ENCODE peak calls at places on chromosomes 3 and 15, in eight cellular contexts. One of them, this sample, is unnamed.

GRCh38 chr15:48891229-48891765 is 13.4 kb downstream of the EID1 start:
- DNase-seq in EL: no peak
- DNase-seq in GM12892: no peak
- DNase-seq in BE2C: no peak
- DNase-seq in NCI-H1417: no peak
- DNase-seq in HFF-Myc: no peak
- DNase-seq in stomach: no peak
- DNase-seq in BJ: no peak
- DNase-seq in this sample: no peak

GRCh38 chr3:18189651-18190050 is 235.5 kb downstream of the SATB1 start:
- DNase-seq in EL: peak; percentile 46
- DNase-seq in GM12892: no peak
- DNase-seq in BE2C: no peak
- DNase-seq in NCI-H1417: peak; percentile 12
- DNase-seq in HFF-Myc: peak; percentile 14
- DNase-seq in stomach: no peak
- DNase-seq in BJ: peak; percentile 62
- DNase-seq in this sample: no peak

GRCh38 chr3:133970916-133971315 is 58.8 kb downstream of the SLCO2A1 start:
- DNase-seq in EL: no peak
- DNase-seq in GM12892: no peak
- DNase-seq in BE2C: peak; percentile 54
- DNase-seq in NCI-H1417: no peak
- DNase-seq in HFF-Myc: no peak
- DNase-seq in stomach: no peak
- DNase-seq in BJ: no peak
- DNase-seq in this sample: no peak

GRCh38 chr3:119695480-119695879 is 7.3 kb upstream of the CFAP91 start:
- DNase-seq in EL: peak; percentile 25
- DNase-seq in GM12892: no peak
- DNase-seq in BE2C: no peak
- DNase-seq in NCI-H1417: no peak
- DNase-seq in HFF-Myc: no peak
- DNase-seq in stomach: no peak
- DNase-seq in BJ: no peak
- DNase-seq in this sample: peak; percentile 13

GRCh38 chr15:46080018-46080417 is 445.2 kb downstream of the SQOR start:
- DNase-seq in EL: no peak
- DNase-seq in GM12892: no peak
- DNase-seq in BE2C: peak; percentile 90
- DNase-seq in NCI-H1417: no peak
- DNase-seq in HFF-Myc: no peak
- DNase-seq in stomach: no peak
- DNase-seq in BJ: peak; percentile 9
- DNase-seq in this sample: no peak

GRCh38 chr15:40161693-40162401 is 978 bp downstream of the BUB1B start:
- DNase-seq in EL: no peak
- DNase-seq in GM12892: no peak
- DNase-seq in BE2C: no peak
- DNase-seq in NCI-H1417: no peak
- DNase-seq in HFF-Myc: no peak
- DNase-seq in stomach: no peak
- DNase-seq in BJ: no peak
- DNase-seq in this sample: no peak

GRCh38 chr3:77931272-77932009 is 891.5 kb downstream of the ROBO2 start:
- DNase-seq in EL: no peak
- DNase-seq in GM12892: no peak
- DNase-seq in BE2C: no peak
- DNase-seq in NCI-H1417: peak; percentile 20
- DNase-seq in HFF-Myc: no peak
- DNase-seq in stomach: no peak
- DNase-seq in BJ: peak; percentile 8
- DNase-seq in this sample: no peak

GRCh38 chr3:194572131-194572789 is 61.0 kb downstream of the TMEM44 start:
- DNase-seq in EL: peak; percentile 99
- DNase-seq in GM12892: no peak
- DNase-seq in BE2C: no peak
- DNase-seq in NCI-H1417: no peak
- DNase-seq in HFF-Myc: no peak
- DNase-seq in stomach: no peak
- DNase-seq in BJ: peak; percentile 83
- DNase-seq in this sample: no peak

GRCh38 chr15:74433592-74434259 is at the start of gene SEMA7A:
- DNase-seq in EL: peak; percentile 85
- DNase-seq in GM12892: peak; percentile 98
- DNase-seq in BE2C: peak; percentile 86
- DNase-seq in NCI-H1417: peak; percentile 70
- DNase-seq in HFF-Myc: peak; percentile 19
- DNase-seq in stomach: peak; percentile 83
- DNase-seq in BJ: no peak
- DNase-seq in this sample: peak; percentile 59

GRCh38 chr3:194936659-194937058 is 251.0 kb downstream of the FAM43A start:
- DNase-seq in EL: no peak
- DNase-seq in GM12892: no peak
- DNase-seq in BE2C: no peak
- DNase-seq in NCI-H1417: no peak
- DNase-seq in HFF-Myc: no peak
- DNase-seq in stomach: no peak
- DNase-seq in BJ: no peak
- DNase-seq in this sample: no peak

GRCh38 chr3:109278141-109278540 is 38.2 kb downstream of the DPPA2 start:
- DNase-seq in EL: no peak
- DNase-seq in GM12892: no peak
- DNase-seq in BE2C: no peak
- DNase-seq in NCI-H1417: no peak
- DNase-seq in HFF-Myc: no peak
- DNase-seq in stomach: no peak
- DNase-seq in BJ: no peak
- DNase-seq in this sample: no peak

GRCh38 chr15:87369269-87369668 is 887.3 kb downstream of the NTRK3 start:
- DNase-seq in EL: peak; percentile 97
- DNase-seq in GM12892: no peak
- DNase-seq in BE2C: no peak
- DNase-seq in NCI-H1417: no peak
- DNase-seq in HFF-Myc: peak; percentile 90
- DNase-seq in stomach: no peak
- DNase-seq in BJ: peak; percentile 85
- DNase-seq in this sample: no peak

GRCh38 chr3:71546781-71547180 is 36.7 kb downstream of the FOXP1 start:
- DNase-seq in EL: no peak
- DNase-seq in GM12892: no peak
- DNase-seq in BE2C: no peak
- DNase-seq in NCI-H1417: no peak
- DNase-seq in HFF-Myc: no peak
- DNase-seq in stomach: no peak
- DNase-seq in BJ: no peak
- DNase-seq in this sample: peak; percentile 84

GRCh38 chr3:100400424-100400781 is 486 bp downstream of the TOMM70 start:
- DNase-seq in EL: peak; percentile 26
- DNase-seq in GM12892: peak; percentile 7
- DNase-seq in BE2C: peak; percentile 23
- DNase-seq in NCI-H1417: no peak
- DNase-seq in HFF-Myc: no peak
- DNase-seq in stomach: no peak
- DNase-seq in BJ: no peak
- DNase-seq in this sample: no peak

GRCh38 chr3:17288839-17289399 is 404.2 kb downstream of the PLCL2 start:
- DNase-seq in EL: no peak
- DNase-seq in GM12892: no peak
- DNase-seq in BE2C: no peak
- DNase-seq in NCI-H1417: no peak
- DNase-seq in HFF-Myc: no peak
- DNase-seq in stomach: no peak
- DNase-seq in BJ: no peak
- DNase-seq in this sample: no peak

GRCh38 chr15:28004143-28005003 is 94.7 kb downstream of the OCA2 start:
- DNase-seq in EL: no peak
- DNase-seq in GM12892: no peak
- DNase-seq in BE2C: no peak
- DNase-seq in NCI-H1417: no peak
- DNase-seq in HFF-Myc: no peak
- DNase-seq in stomach: no peak
- DNase-seq in BJ: no peak
- DNase-seq in this sample: no peak

GRCh38 chr15:51380999-51381806 is 39.7 kb downstream of the GLDN start:
- DNase-seq in EL: peak; percentile 77
- DNase-seq in GM12892: peak; percentile 41
- DNase-seq in BE2C: peak; percentile 76
- DNase-seq in NCI-H1417: peak; percentile 1
- DNase-seq in HFF-Myc: peak; percentile 66
- DNase-seq in stomach: peak; percentile 60
- DNase-seq in BJ: no peak
- DNase-seq in this sample: peak; percentile 85

GRCh38 chr3:45043715-45044299 is 17.7 kb downstream of the CLEC3B start:
- DNase-seq in EL: peak; percentile 82
- DNase-seq in GM12892: no peak
- DNase-seq in BE2C: no peak
- DNase-seq in NCI-H1417: no peak
- DNase-seq in HFF-Myc: peak; percentile 77
- DNase-seq in stomach: no peak
- DNase-seq in BJ: peak; percentile 52
- DNase-seq in this sample: peak; percentile 35

GRCh38 chr3:155312781-155313180 is 19.3 kb upstream of the STRIT1 start:
- DNase-seq in EL: peak; percentile 22
- DNase-seq in GM12892: no peak
- DNase-seq in BE2C: no peak
- DNase-seq in NCI-H1417: no peak
- DNase-seq in HFF-Myc: no peak
- DNase-seq in stomach: no peak
- DNase-seq in BJ: no peak
- DNase-seq in this sample: no peak

GRCh38 chr3:161500057-161500836 is 3.6 kb downstream of the OTOL1 start:
- DNase-seq in EL: no peak
- DNase-seq in GM12892: no peak
- DNase-seq in BE2C: no peak
- DNase-seq in NCI-H1417: no peak
- DNase-seq in HFF-Myc: no peak
- DNase-seq in stomach: no peak
- DNase-seq in BJ: no peak
- DNase-seq in this sample: no peak

GRCh38 chr3:137163241-137163916 is 205.6 kb downstream of the IL20RB start:
- DNase-seq in EL: no peak
- DNase-seq in GM12892: no peak
- DNase-seq in BE2C: no peak
- DNase-seq in NCI-H1417: no peak
- DNase-seq in HFF-Myc: no peak
- DNase-seq in stomach: no peak
- DNase-seq in BJ: no peak
- DNase-seq in this sample: no peak

GRCh38 chr3:32106929-32107362 is 526 bp downstream of the GPD1L start:
- DNase-seq in EL: peak; percentile 3
- DNase-seq in GM12892: no peak
- DNase-seq in BE2C: no peak
- DNase-seq in NCI-H1417: no peak
- DNase-seq in HFF-Myc: no peak
- DNase-seq in stomach: peak; percentile 66
- DNase-seq in BJ: no peak
- DNase-seq in this sample: no peak

GRCh38 chr3:26280517-26280916 is 342.1 kb upstream of the LRRC3B start:
- DNase-seq in EL: no peak
- DNase-seq in GM12892: no peak
- DNase-seq in BE2C: no peak
- DNase-seq in NCI-H1417: no peak
- DNase-seq in HFF-Myc: no peak
- DNase-seq in stomach: no peak
- DNase-seq in BJ: no peak
- DNase-seq in this sample: no peak

GRCh38 chr3:37540786-37541185 is 320.9 kb upstream of the CTDSPL start:
- DNase-seq in EL: no peak
- DNase-seq in GM12892: no peak
- DNase-seq in BE2C: no peak
- DNase-seq in NCI-H1417: no peak
- DNase-seq in HFF-Myc: no peak
- DNase-seq in stomach: no peak
- DNase-seq in BJ: no peak
- DNase-seq in this sample: no peak

GRCh38 chr15:96338772-96339661 is 8.5 kb downstream of the NR2F2 start:
- DNase-seq in EL: peak; percentile 51
- DNase-seq in GM12892: no peak
- DNase-seq in BE2C: no peak
- DNase-seq in NCI-H1417: peak; percentile 33
- DNase-seq in HFF-Myc: no peak
- DNase-seq in stomach: no peak
- DNase-seq in BJ: no peak
- DNase-seq in this sample: no peak

GRCh38 chr15:52636459-52636858 is 42.7 kb downstream of the ATOSA start:
- DNase-seq in EL: peak; percentile 21
- DNase-seq in GM12892: no peak
- DNase-seq in BE2C: no peak
- DNase-seq in NCI-H1417: no peak
- DNase-seq in HFF-Myc: no peak
- DNase-seq in stomach: no peak
- DNase-seq in BJ: no peak
- DNase-seq in this sample: no peak